ENCODE peak calls at places on chromosome 6, in eight cellular contexts. N is nephron progenitor cell; H is AG10803; D is epithelial cell of esophagus; B is HuH-7; Q is HFFc6; E is breast epithelium; X is effector CD4-positive, alpha-beta T cell. I is an unnamed sample.

GRCh38 chr6:134826889-134827737 is 122.8 kb downstream of the ALDH8A1 start:
- DNase-seq in N (no peak), H (peak; percentile 100), D (peak; percentile 74), B (no peak), Q (peak; percentile 95), E (peak; percentile 78), X (no peak), I (no peak)

GRCh38 chr6:142395768-142396231 is 94.0 kb downstream of the ADGRG6 start:
- DNase-seq in N (no peak), H (no peak), D (no peak), B (no peak), Q (no peak), E (no peak), X (no peak), I (no peak)

GRCh38 chr6:69593706-69594105 is 203.1 kb downstream of the LMBRD1 start:
- DNase-seq in N (no peak), H (no peak), D (no peak), B (no peak), Q (no peak), E (no peak), X (no peak), I (peak; percentile 23)

GRCh38 chr6:40535105-40535783 is 51.9 kb downstream of the LRFN2 start:
- DNase-seq in N (no peak), H (no peak), D (no peak), B (no peak), Q (no peak), E (no peak), X (no peak), I (no peak)

GRCh38 chr6:36838896-36839818 is at the start of gene CPNE5:
- DNase-seq in N (peak; percentile 75), H (no peak), D (no peak), B (peak; percentile 23), Q (no peak), E (no peak), X (no peak), I (no peak)

GRCh38 chr6:68427630-68428029 is 207.5 kb upstream of the ADGRB3 start:
- DNase-seq in N (no peak), H (no peak), D (peak; percentile 0), B (no peak), Q (no peak), E (no peak), X (no peak), I (no peak)

GRCh38 chr6:77425676-77426075 is 37.6 kb downstream of the HTR1B start:
- DNase-seq in N (no peak), H (peak; percentile 74), D (no peak), B (no peak), Q (no peak), E (no peak), X (no peak), I (no peak)

GRCh38 chr6:153616506-153616905 is 422.5 kb upstream of the OPRM1 start:
- DNase-seq in N (no peak), H (no peak), D (no peak), B (no peak), Q (no peak), E (no peak), X (no peak), I (peak; percentile 68)

GRCh38 chr6:7671076-7671475 is 54.8 kb upstream of the BMP6 start:
- DNase-seq in N (no peak), H (peak; percentile 80), D (peak; percentile 55), B (no peak), Q (peak; percentile 63), E (no peak), X (no peak), I (no peak)

GRCh38 chr6:115601064-115601463 is 459.6 kb downstream of the FRK start:
- DNase-seq in N (no peak), H (no peak), D (no peak), B (no peak), Q (no peak), E (no peak), X (no peak), I (no peak)

GRCh38 chr6:136685540-136686108 is 106.7 kb downstream of the MAP3K5 start:
- DNase-seq in N (no peak), H (no peak), D (peak; percentile 93), B (no peak), Q (no peak), E (no peak), X (no peak), I (no peak)